ENCODE peak calls at places on chromosomes 12 and 14, in eight cellular contexts. U, D, T, O, S, Q, X and L are unnamed samples. For H3K36me3, the result is how much of the 10 kb centered on the place peaks cover.

GRCh38 chr14:105415481-105416428 is 3.9 kb upstream of the MTA1 start:
- DNase-seq in U (no peak), D (no peak), T (no peak), O (no peak), S (no peak), Q (no peak), X (no peak), L (no peak)

GRCh38 chr14:60183724-60184596 is 18.8 kb upstream of the DHRS7 start:
- DNase-seq in U (no peak), D (no peak), T (no peak), O (no peak), S (peak), Q (peak), X (no peak), L (peak)

GRCh38 chr12:108701779-108702435 is 29.4 kb downstream of the CORO1C start:
- DNase-seq in U (no peak), D (no peak), T (no peak), O (no peak), S (no peak), Q (no peak), X (no peak), L (no peak)

GRCh38 chr12:64889434-64890216 is 65.2 kb downstream of the TBC1D30 start:
- DNase-seq in U (no peak), D (no peak), T (no peak), O (no peak), S (no peak), Q (no peak), X (no peak), L (no peak)

GRCh38 chr12:26658991-26659390 is 174.0 kb downstream of the ITPR2 start:
- DNase-seq in U (no peak), D (no peak), T (no peak), O (no peak), S (no peak), Q (no peak), X (no peak), L (no peak)

GRCh38 chr14:53613404-53614253 is 343.0 kb downstream of the BMP4 start:
- DNase-seq in U (no peak), D (no peak), T (no peak), O (no peak), S (no peak), Q (peak), X (no peak), L (no peak)

GRCh38 chr14:50039734-50040400 is 76.5 kb downstream of the VCPKMT start:
- DNase-seq in U (no peak), D (peak), T (no peak), O (no peak), S (no peak), Q (no peak), X (no peak), L (peak)

GRCh38 chr14:72610831-72611200 is 283.1 kb downstream of the DPF3 start:
- DNase-seq in U (no peak), D (no peak), T (no peak), O (no peak), S (no peak), Q (no peak), X (no peak), L (no peak)

GRCh38 chr12:48010366-48010970 is 6.2 kb upstream of the COL2A1 start:
- DNase-seq in U (no peak), D (no peak), T (no peak), O (no peak), S (no peak), Q (no peak), X (no peak), L (no peak)

GRCh38 chr14:47919994-47920393 is 244.6 kb upstream of the MDGA2 start:
- DNase-seq in U (no peak), D (no peak), T (no peak), O (no peak), S (no peak), Q (peak), X (no peak), L (no peak)

GRCh38 chr12:121781751-121782615 is 11.5 kb downstream of the RHOF start:
- DNase-seq in U (no peak), D (no peak), T (no peak), O (no peak), S (peak), Q (peak), X (no peak), L (peak)

GRCh38 chr14:55593698-55594097 is 13.7 kb downstream of the KTN1 start:
- DNase-seq in U (no peak), D (no peak), T (no peak), O (no peak), S (no peak), Q (no peak), X (no peak), L (no peak)

GRCh38 chr14:61454545-61454944 is 133.2 kb downstream of the PRKCH start:
- DNase-seq in U (no peak), D (no peak), T (no peak), O (no peak), S (no peak), Q (no peak), X (no peak), L (no peak)

GRCh38 chr14:35285991-35286564 is 6.1 kb upstream of the PSMA6 start:
- DNase-seq in U (no peak), D (no peak), T (no peak), O (no peak), S (peak), Q (no peak), X (no peak), L (no peak)

GRCh38 chr12:22046090-22046967 is at the start of gene CMAS:
- DNase-seq in U (peak), D (peak), T (peak), O (peak), S (peak), Q (peak), X (peak), L (peak)

GRCh38 chr12:132030367-132031038 is 80.8 kb downstream of the EP400 start:
- DNase-seq in U (no peak), D (no peak), T (no peak), O (no peak), S (no peak), Q (no peak), X (no peak), L (no peak)

GRCh38 chr14:31968107-31968810 is 108.8 kb upstream of the ARHGAP5 start:
- DNase-seq in U (no peak), D (no peak), T (no peak), O (no peak), S (no peak), Q (no peak), X (no peak), L (no peak)

GRCh38 chr12:42961395-42961794 is 371.8 kb upstream of the PRICKLE1 start:
- DNase-seq in U (no peak), D (no peak), T (no peak), O (no peak), S (no peak), Q (no peak), X (no peak), L (no peak)

GRCh38 chr12:63098851-63099250 is 52.1 kb downstream of the AVPR1A start:
- DNase-seq in U (no peak), D (no peak), T (no peak), O (no peak), S (no peak), Q (peak), X (no peak), L (no peak)

GRCh38 chr14:53902307-53902706 is 54.3 kb downstream of the BMP4 start:
- DNase-seq in U (no peak), D (no peak), T (no peak), O (no peak), S (no peak), Q (no peak), X (no peak), L (no peak)

GRCh38 chr14:64844272-64844671 is 35.4 kb downstream of the SPTB start:
- DNase-seq in U (no peak), D (no peak), T (no peak), O (no peak), S (no peak), Q (no peak), X (no peak), L (no peak)

GRCh38 chr14:20696776-20697175 is 8.2 kb downstream of the ANG start:
- DNase-seq in U (no peak), D (no peak), T (no peak), O (no peak), S (no peak), Q (no peak), X (no peak), L (no peak)

GRCh38 chr12:46577063-46577776 is 204.6 kb upstream of the SLC38A2 start:
- DNase-seq in U (no peak), D (no peak), T (no peak), O (no peak), S (no peak), Q (no peak), X (no peak), L (no peak)

GRCh38 chr12:126434412-126434811 is 1369.2 kb downstream of the AACS start:
- DNase-seq in U (no peak), D (no peak), T (no peak), O (no peak), S (no peak), Q (peak), X (no peak), L (no peak)

GRCh38 chr12:1083888-1084262 is 92.9 kb downstream of the ERC1 start:
- DNase-seq in U (no peak), D (no peak), T (no peak), O (peak), S (no peak), Q (no peak), X (no peak), L (peak)

GRCh38 chr14:89171168-89171567 is 245.9 kb downstream of the FOXN3 start:
- DNase-seq in U (no peak), D (no peak), T (no peak), O (no peak), S (no peak), Q (no peak), X (no peak), L (no peak)

GRCh38 chr14:104942586-104942985 is 17.9 kb downstream of the PLD4 start:
- DNase-seq in U (no peak), D (no peak), T (no peak), O (no peak), S (no peak), Q (no peak), X (no peak), L (no peak)

GRCh38 chr12:2834581-2835491 is at the start of gene NRIP2:
- DNase-seq in U (peak), D (peak), T (no peak), O (no peak), S (no peak), Q (peak), X (no peak), L (peak)

GRCh38 chr12:72560370-72560769 is 288.2 kb downstream of the TRHDE start:
- DNase-seq in U (peak), D (no peak), T (no peak), O (no peak), S (no peak), Q (no peak), X (no peak), L (no peak)

GRCh38 chr14:96363751-96364336 is 518 bp downstream of the GSKIP start:
- DNase-seq in U (peak), D (peak), T (peak), O (no peak), S (peak), Q (peak), X (peak), L (peak)

GRCh38 chr14:23321572-23322547 is 603 bp downstream of the PABPN1 start:
- DNase-seq in U (peak), D (peak), T (peak), O (no peak), S (peak), Q (peak), X (no peak), L (peak)

GRCh38 chr12:68121143-68121542 is 38.4 kb downstream of the IFNG start:
- DNase-seq in U (no peak), D (no peak), T (no peak), O (no peak), S (peak), Q (no peak), X (no peak), L (no peak)

GRCh38 chr14:89359477-89360222 is 57.4 kb downstream of the FOXN3 start:
- DNase-seq in U (peak), D (peak), T (no peak), O (no peak), S (no peak), Q (no peak), X (no peak), L (no peak)

GRCh38 chr12:27176765-27177164 is 67.3 kb upstream of the STK38L start:
- DNase-seq in U (no peak), D (no peak), T (no peak), O (no peak), S (peak), Q (no peak), X (no peak), L (no peak)

GRCh38 chr14:51129130-51129529 is 34.2 kb upstream of the TRIM9 start:
- DNase-seq in U (no peak), D (no peak), T (no peak), O (no peak), S (no peak), Q (no peak), X (no peak), L (peak)

GRCh38 chr12:115638753-115639666 is 638.5 kb downstream of the MED13L start:
- DNase-seq in U (no peak), D (no peak), T (no peak), O (no peak), S (no peak), Q (peak), X (no peak), L (no peak)

GRCh38 chr14:56555921-56556570 is 23.6 kb upstream of the TMEM260 start:
- DNase-seq in U (no peak), D (no peak), T (no peak), O (no peak), S (peak), Q (peak), X (no peak), L (peak)

GRCh38 chr12:116336542-116337065 is 59.1 kb upstream of the MED13L start:
- DNase-seq in U (no peak), D (no peak), T (peak), O (no peak), S (peak), Q (no peak), X (no peak), L (no peak)

GRCh38 chr12:12661086-12661485 is 34.9 kb downstream of the GPR19 start:
- DNase-seq in U (no peak), D (no peak), T (no peak), O (no peak), S (no peak), Q (no peak), X (no peak), L (no peak)

DNA sequence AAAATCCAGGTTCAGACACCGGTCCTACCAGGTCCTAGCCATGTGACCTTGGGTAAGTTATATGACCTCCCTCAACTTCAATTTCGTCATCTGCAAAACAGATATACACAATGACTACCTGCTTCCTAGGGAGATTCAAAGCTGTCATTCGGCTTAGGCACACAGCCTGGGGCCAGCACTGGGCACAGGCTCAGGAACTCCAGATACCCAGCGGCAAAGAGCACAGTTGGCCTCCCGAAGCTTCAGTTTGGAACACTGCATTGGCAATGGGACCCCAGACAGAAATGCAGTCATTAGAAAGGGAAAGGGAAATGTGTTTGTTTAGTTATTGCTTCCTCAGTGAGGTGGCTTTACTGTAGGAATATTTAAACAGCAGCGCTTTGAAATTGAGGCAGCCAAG is 11.4 kb downstream of the PLEKHG6 start:
- DNase-seq in U (no peak), D (no peak), T (no peak), O (no peak), S (no peak), Q (no peak), X (no peak), L (no peak)
- H3K27ac ChIP-seq in U (no peak), D (no peak), T (peak), O (no peak), S (no peak), Q (no peak), X (no peak), L (peak)

DNA sequence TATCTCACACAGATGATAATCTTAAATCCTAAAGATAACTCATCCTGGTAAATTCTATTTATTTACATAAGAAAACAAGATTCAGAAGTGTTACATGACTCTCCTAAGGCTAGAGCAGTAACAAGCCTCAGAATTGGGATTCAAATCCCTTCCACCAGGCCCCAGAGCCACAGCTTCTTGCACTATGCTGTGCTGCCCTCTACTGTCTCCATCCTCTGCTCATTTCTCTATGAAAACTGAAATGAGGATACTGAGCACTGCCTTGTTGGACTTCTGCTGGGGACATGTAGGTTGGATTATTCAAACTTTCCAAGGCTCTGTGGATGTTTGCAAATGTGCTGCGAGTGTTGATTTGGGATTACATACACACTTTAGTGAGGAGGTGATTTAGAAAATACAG is 23.5 kb upstream of the C12orf50 start:
- DNase-seq in U (no peak), D (no peak), T (no peak), O (no peak), S (peak), Q (peak), X (no peak), L (peak)
- H3K36me3 ChIP-seq in U (under half), D (under half), T (half or more), O (under half), S (under half), Q (under half), X (under half), L (under half)

GRCh38 chr12:10213168-10214130 is 772 bp downstream of the GABARAPL1 start:
- DNase-seq in U (peak), D (peak), T (peak), O (peak), S (peak), Q (peak), X (peak), L (peak)

GRCh38 chr12:10215451-10215850 is 2.8 kb downstream of the GABARAPL1 start:
- DNase-seq in U (no peak), D (no peak), T (no peak), O (no peak), S (peak), Q (no peak), X (no peak), L (no peak)

GRCh38 chr12:10214877-10215267 is 2.2 kb downstream of the GABARAPL1 start:
- DNase-seq in U (no peak), D (no peak), T (no peak), O (no peak), S (no peak), Q (no peak), X (no peak), L (no peak)

GRCh38 chr12:10212623-10213131 is at the start of gene GABARAPL1:
- DNase-seq in U (peak), D (peak), T (peak), O (peak), S (peak), Q (peak), X (peak), L (peak)

DNA sequence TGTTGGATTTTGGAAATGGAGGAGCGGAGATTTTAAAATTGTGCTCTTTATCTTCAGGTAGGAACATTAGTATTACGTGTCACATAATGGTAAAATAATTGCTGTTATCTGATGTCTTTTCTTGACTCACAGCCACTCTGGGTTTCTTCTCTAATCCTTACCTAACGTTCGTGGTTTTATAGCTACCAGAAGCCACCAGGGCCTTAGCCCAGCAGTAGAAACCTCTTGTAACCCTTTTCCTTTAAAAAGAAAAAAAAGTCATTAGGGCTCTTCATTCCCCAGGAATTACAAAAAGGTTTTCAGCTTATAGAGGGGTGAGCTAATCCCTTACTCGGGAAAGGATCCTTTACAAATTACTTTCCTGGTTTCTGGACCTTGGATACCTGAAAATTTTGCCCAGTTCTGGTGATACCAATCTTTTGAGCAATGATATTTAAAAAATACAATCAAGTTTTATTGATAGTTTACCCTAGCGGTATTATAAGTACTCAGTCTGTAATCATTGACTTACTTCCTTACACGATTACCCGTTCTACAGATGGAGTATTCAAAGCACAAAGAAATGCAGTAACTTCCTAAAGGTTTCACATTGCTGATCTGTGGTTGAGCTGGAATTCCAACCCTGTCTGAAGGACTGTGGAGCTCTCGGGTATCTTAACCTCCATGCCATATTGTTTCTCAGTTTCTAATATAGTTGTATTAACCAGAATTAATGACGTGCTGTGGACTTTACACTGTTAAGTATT is 1.6 kb downstream of the GABARAPL1 start:
- DNase-seq in U (no peak), D (no peak), T (no peak), O (no peak), S (no peak), Q (peak), X (no peak), L (peak)
- H3K27ac ChIP-seq in U (peak), D (peak), T (peak), O (peak), S (peak), Q (no peak), X (peak), L (peak)

DNA sequence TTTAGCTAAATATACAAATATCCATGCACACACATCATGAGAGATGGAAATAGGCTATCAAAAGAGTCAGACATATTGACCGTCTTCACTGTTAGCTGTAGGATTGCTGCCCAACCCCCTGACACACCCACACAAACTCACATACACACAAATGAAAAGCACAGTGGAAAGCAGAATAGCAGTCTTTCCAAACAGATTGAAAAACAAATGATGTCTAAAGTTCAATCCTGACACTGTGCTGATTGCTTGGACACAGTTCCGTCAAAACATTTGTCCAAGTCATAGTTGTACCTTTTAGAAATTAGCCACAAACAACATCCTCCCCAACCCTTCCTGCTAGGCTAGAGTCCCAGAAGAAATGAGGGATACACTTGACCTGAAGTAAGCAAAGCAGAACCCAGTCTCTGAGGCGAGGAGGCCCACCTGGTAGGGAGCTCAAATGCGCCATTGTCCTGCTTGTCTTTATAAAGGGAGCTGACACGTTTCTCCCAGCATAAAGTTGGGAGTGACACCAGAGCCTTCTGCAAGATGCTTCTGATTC is at the start of gene PRH2:
- DNase-seq in U (no peak), D (no peak), T (no peak), O (no peak), S (no peak), Q (no peak), X (no peak), L (no peak)
- H3K36me3 ChIP-seq in U (under half), D (under half), T (under half), O (under half), S (under half), Q (under half), X (under half), L (under half)

GRCh38 chr12:89376202-89376529 is 23.9 kb upstream of the DUSP6 start:
- DNase-seq in U (no peak), D (no peak), T (no peak), O (no peak), S (no peak), Q (no peak), X (no peak), L (no peak)
- H3K27ac ChIP-seq in U (no peak), D (no peak), T (peak), O (peak), S (no peak), Q (no peak), X (no peak), L (no peak)

GRCh38 chr12:113988064-113988451 is 21.9 kb upstream of the RBM19 start:
- DNase-seq in U (no peak), D (no peak), T (no peak), O (no peak), S (no peak), Q (no peak), X (no peak), L (no peak)
- H3K36me3 ChIP-seq in U (under half), D (under half), T (under half), O (under half), S (under half), Q (under half), X (under half), L (under half)

GRCh38 chr12:8912910-8913309 is 1.4 kb upstream of the PHC1 start:
- DNase-seq in U (no peak), D (no peak), T (peak), O (no peak), S (peak), Q (peak), X (no peak), L (no peak)
- H3K27ac ChIP-seq in U (peak), D (peak), T (peak), O (peak), S (peak), Q (peak), X (no peak), L (no peak)